ENCODE peak calls at places on chromosomes 2 and 18, in ten cellular contexts. U is glomerular endothelial cell; R is LoVo; J is stimulated activated CD4-positive, alpha-beta T cell treated with anti-CD3 and anti-CD28 coated beads, Interleukin-2, amount 100 ng/mL, for 24 hours; H is effector CD8-positive, alpha-beta T cell; I is Karpas-422; Z is EL; X is foreskin fibroblast; O is CD8-positive, alpha-beta T cell; B is hippocampal formation. S is an unnamed sample.

GRCh38 chr2:31812051-31812798 is 198.6 kb downstream of the MEMO1 start:
- DNase-seq in U (no peak), R (no peak), J (peak), H (no peak), I (peak), Z (peak), X (peak), O (no peak), B (peak), S (no peak)

GRCh38 chr2:68057658-68058396 is 5.0 kb downstream of the C1D start:
- DNase-seq in U (no peak), R (no peak), J (no peak), H (no peak), I (peak), Z (no peak), X (no peak), O (no peak), B (no peak), S (no peak)

GRCh38 chr2:231626449-231626848 is 33.8 kb downstream of the TEX44 start:
- DNase-seq in U (no peak), R (no peak), J (no peak), H (no peak), I (no peak), Z (no peak), X (no peak), O (no peak), B (no peak), S (no peak)

GRCh38 chr2:241146286-241146685 is 3.0 kb downstream of the PASK start:
- DNase-seq in U (no peak), R (no peak), J (no peak), H (no peak), I (no peak), Z (no peak), X (no peak), O (no peak), B (no peak), S (no peak)

GRCh38 chr2:109345653-109346165 is 216.7 kb downstream of the SH3RF3 start:
- DNase-seq in U (no peak), R (no peak), J (no peak), H (no peak), I (no peak), Z (no peak), X (no peak), O (no peak), B (no peak), S (no peak)

GRCh38 chr2:201383156-201383555 is 26.0 kb upstream of the FLACC1 start:
- DNase-seq in U (no peak), R (peak), J (no peak), H (no peak), I (no peak), Z (no peak), X (no peak), O (no peak), B (no peak), S (no peak)

GRCh38 chr2:97068074-97068473 is 26.6 kb downstream of the FAHD2B start:
- DNase-seq in U (no peak), R (no peak), J (no peak), H (no peak), I (no peak), Z (no peak), X (no peak), O (no peak), B (no peak), S (no peak)

GRCh38 chr2:128502638-128503246 is 184.1 kb upstream of the HS6ST1 start:
- DNase-seq in U (no peak), R (no peak), J (no peak), H (no peak), I (no peak), Z (no peak), X (no peak), O (no peak), B (no peak), S (peak)

GRCh38 chr18:45409971-45410370 is 205.3 kb upstream of the SLC14A2 start:
- DNase-seq in U (no peak), R (no peak), J (no peak), H (no peak), I (no peak), Z (no peak), X (no peak), O (no peak), B (no peak), S (no peak)

GRCh38 chr2:56127773-56128170 is 56.0 kb upstream of the CCDC85A start:
- DNase-seq in U (no peak), R (no peak), J (no peak), H (no peak), I (no peak), Z (no peak), X (no peak), O (no peak), B (no peak), S (no peak)

GRCh38 chr2:146312899-146313298 is 1531.9 kb upstream of the ACVR2A start:
- DNase-seq in U (peak), R (no peak), J (no peak), H (no peak), I (no peak), Z (peak), X (peak), O (no peak), B (no peak), S (no peak)

GRCh38 chr2:225070811-225071210 is 28.5 kb upstream of the DOCK10 start:
- DNase-seq in U (no peak), R (no peak), J (no peak), H (no peak), I (no peak), Z (no peak), X (no peak), O (no peak), B (peak), S (no peak)

GRCh38 chr2:64295326-64296149 is 151.3 kb upstream of the PELI1 start:
- DNase-seq in U (no peak), R (no peak), J (peak), H (no peak), I (no peak), Z (no peak), X (no peak), O (no peak), B (no peak), S (no peak)

GRCh38 chr2:241867776-241868420 is 1.6 kb upstream of the RTP5 start:
- DNase-seq in U (no peak), R (no peak), J (peak), H (peak), I (no peak), Z (no peak), X (no peak), O (peak), B (no peak), S (peak)

GRCh38 chr18:78735131-78736014 is 244.2 kb upstream of the SALL3 start:
- DNase-seq in U (no peak), R (no peak), J (no peak), H (no peak), I (no peak), Z (no peak), X (no peak), O (no peak), B (no peak), S (peak)

GRCh38 chr2:72173640-72174321 is 26.1 kb upstream of the CYP26B1 start:
- DNase-seq in U (no peak), R (no peak), J (no peak), H (no peak), I (no peak), Z (peak), X (no peak), O (no peak), B (no peak), S (no peak)

GRCh38 chr2:220198911-220199310 is 571.5 kb downstream of the SLC4A3 start:
- DNase-seq in U (no peak), R (no peak), J (no peak), H (no peak), I (no peak), Z (peak), X (peak), O (no peak), B (no peak), S (no peak)

GRCh38 chr18:42706618-42707017 is 408.9 kb downstream of the RIT2 start:
- DNase-seq in U (no peak), R (peak), J (no peak), H (no peak), I (no peak), Z (no peak), X (no peak), O (peak), B (no peak), S (no peak)

GRCh38 chr2:144430722-144431163 is 89.2 kb downstream of the ZEB2 start:
- DNase-seq in U (no peak), R (no peak), J (no peak), H (no peak), I (no peak), Z (no peak), X (peak), O (peak), B (no peak), S (no peak)

GRCh38 chr18:2572144-2572682 is 856 bp downstream of the NDC80 start:
- DNase-seq in U (no peak), R (no peak), J (no peak), H (no peak), I (peak), Z (no peak), X (no peak), O (no peak), B (no peak), S (no peak)

GRCh38 chr18:9095297-9096012 is 7.0 kb upstream of the NDUFV2 start:
- DNase-seq in U (no peak), R (no peak), J (peak), H (no peak), I (no peak), Z (peak), X (no peak), O (peak), B (no peak), S (peak)

GRCh38 chr2:118981627-118982026 is 39.6 kb downstream of the MARCO start:
- DNase-seq in U (no peak), R (no peak), J (no peak), H (no peak), I (no peak), Z (no peak), X (no peak), O (no peak), B (no peak), S (no peak)

GRCh38 chr2:162091325-162092007 is 17.5 kb upstream of the DPP4 start:
- DNase-seq in U (no peak), R (peak), J (no peak), H (no peak), I (no peak), Z (peak), X (no peak), O (no peak), B (no peak), S (peak)

GRCh38 chr18:28080876-28081300 is 96.0 kb downstream of the CDH2 start:
- DNase-seq in U (no peak), R (no peak), J (no peak), H (no peak), I (no peak), Z (no peak), X (no peak), O (no peak), B (no peak), S (no peak)

GRCh38 chr2:9153589-9153988 is 53.0 kb upstream of the ASAP2 start:
- DNase-seq in U (no peak), R (no peak), J (no peak), H (no peak), I (no peak), Z (no peak), X (no peak), O (no peak), B (no peak), S (no peak)

GRCh38 chr2:46776687-46777327 is 138.8 kb downstream of the MCFD2 start:
- DNase-seq in U (peak), R (peak), J (peak), H (no peak), I (peak), Z (peak), X (peak), O (peak), B (no peak), S (no peak)

GRCh38 chr18:62332964-62333695 is 8.0 kb downstream of the TNFRSF11A start:
- DNase-seq in U (no peak), R (no peak), J (no peak), H (no peak), I (no peak), Z (no peak), X (no peak), O (no peak), B (no peak), S (no peak)

GRCh38 chr18:8208716-8209115 is 400.5 kb upstream of the RAB12 start:
- DNase-seq in U (no peak), R (no peak), J (no peak), H (no peak), I (no peak), Z (no peak), X (no peak), O (no peak), B (no peak), S (no peak)

GRCh38 chr2:43312751-43313641 is 86.6 kb upstream of the ZFP36L2 start:
- DNase-seq in U (no peak), R (peak), J (no peak), H (no peak), I (no peak), Z (peak), X (peak), O (no peak), B (no peak), S (no peak)

S was measured in upper lobe of left lung.